ENCODE peak calls at places on chromosomes 4 and X, in five cellular contexts. One of them, this sample, is unnamed.

GRCh38 chrX:24148535-24149345 is 789 bp upstream of the ZFX start:
- DNase-seq in hepatocyte: peak; percentile 50
- DNase-seq in SK-N-SH: peak; percentile 66
- DNase-seq in AG04450: no peak
- DNase-seq in lung: peak; percentile 30
- DNase-seq in this sample: peak; percentile 57

GRCh38 chr4:126834854-126835253 is 797.9 kb upstream of the INTU start:
- DNase-seq in hepatocyte: no peak
- DNase-seq in lung: no peak
- DNase-seq in AG04450: no peak
- DNase-seq in SK-N-SH: no peak
- DNase-seq in this sample: no peak

GRCh38 chrX:102858826-102859627 is 78.0 kb upstream of the RAB40AL start:
- DNase-seq in SK-N-SH: no peak
- DNase-seq in hepatocyte: no peak
- DNase-seq in AG04450: no peak
- DNase-seq in lung: no peak
- DNase-seq in this sample: no peak

GRCh38 chr4:15805583-15806517 is 27.7 kb downstream of the CD38 start:
- DNase-seq in hepatocyte: peak; percentile 77
- DNase-seq in AG04450: peak; percentile 21
- DNase-seq in SK-N-SH: peak; percentile 39
- DNase-seq in lung: peak; percentile 39
- DNase-seq in this sample: peak; percentile 73

GRCh38 chrX:7586126-7586525 is 256.8 kb upstream of the VCX start:
- DNase-seq in AG04450: no peak
- DNase-seq in SK-N-SH: peak; percentile 20
- DNase-seq in lung: no peak
- DNase-seq in hepatocyte: peak; percentile 27
- DNase-seq in this sample: peak; percentile 46

GRCh38 chrX:106898462-106898861 is 4.7 kb downstream of the RIPPLY1 start:
- DNase-seq in SK-N-SH: peak; percentile 14
- DNase-seq in hepatocyte: peak; percentile 56
- DNase-seq in lung: no peak
- DNase-seq in AG04450: no peak
- DNase-seq in this sample: peak; percentile 71

GRCh38 chrX:67613366-67613765 is 69.5 kb downstream of the AR start:
- DNase-seq in SK-N-SH: no peak
- DNase-seq in hepatocyte: no peak
- DNase-seq in lung: no peak
- DNase-seq in AG04450: no peak
- DNase-seq in this sample: no peak

GRCh38 chr4:151418385-151418784 is 9.4 kb downstream of the FHIP1A start:
- DNase-seq in SK-N-SH: no peak
- DNase-seq in hepatocyte: peak; percentile 66
- DNase-seq in AG04450: no peak
- DNase-seq in lung: no peak
- DNase-seq in this sample: no peak

GRCh38 chrX:111568356-111568755 is 56.9 kb downstream of the SERTM2 start:
- DNase-seq in SK-N-SH: peak; percentile 17
- DNase-seq in AG04450: no peak
- DNase-seq in lung: no peak
- DNase-seq in hepatocyte: peak; percentile 50
- DNase-seq in this sample: peak; percentile 16

GRCh38 chr4:129999156-129999555 is 903.2 kb downstream of the C4orf33 start:
- DNase-seq in lung: no peak
- DNase-seq in hepatocyte: no peak
- DNase-seq in AG04450: no peak
- DNase-seq in SK-N-SH: no peak
- DNase-seq in this sample: no peak

GRCh38 chrX:103823591-103823990 is 8.5 kb downstream of the RAB9B start:
- DNase-seq in lung: no peak
- DNase-seq in AG04450: no peak
- DNase-seq in SK-N-SH: no peak
- DNase-seq in hepatocyte: no peak
- DNase-seq in this sample: peak; percentile 25

GRCh38 chr4:5708829-5709680 is 696 bp upstream of the EVC2 start:
- DNase-seq in hepatocyte: peak; percentile 21
- DNase-seq in AG04450: no peak
- DNase-seq in SK-N-SH: no peak
- DNase-seq in lung: no peak
- DNase-seq in this sample: peak; percentile 20

GRCh38 chrX:97065066-97065465 is 181.4 kb downstream of the RPA4 start:
- DNase-seq in AG04450: no peak
- DNase-seq in SK-N-SH: no peak
- DNase-seq in hepatocyte: no peak
- DNase-seq in lung: no peak
- DNase-seq in this sample: no peak

GRCh38 chrX:153598541-153599191 is at the start of gene CCNQ:
- DNase-seq in lung: no peak
- DNase-seq in hepatocyte: peak; percentile 55
- DNase-seq in AG04450: no peak
- DNase-seq in SK-N-SH: peak; percentile 57
- DNase-seq in this sample: peak; percentile 51
- H3K27ac ChIP-seq in lung: peak within 1 kb of the TSS; percentile 35
- H3K27ac ChIP-seq in hepatocyte: peak within 1 kb of the TSS; percentile 73
- H3K27ac ChIP-seq in AG04450: no peak within 1 kb of the TSS
- H3K27ac ChIP-seq in SK-N-SH: peak within 1 kb of the TSS; percentile 24
- H3K27ac ChIP-seq in this sample: peak within 1 kb of the TSS; percentile 62

GRCh38 chr4:160631044-160631443 is 1528.2 kb downstream of the RAPGEF2 start:
- DNase-seq in AG04450: no peak
- DNase-seq in lung: no peak
- DNase-seq in SK-N-SH: no peak
- DNase-seq in hepatocyte: no peak
- DNase-seq in this sample: no peak
- H3K27ac ChIP-seq in AG04450: no peak overlapping the region
- H3K27ac ChIP-seq in lung: no peak overlapping the region
- H3K27ac ChIP-seq in SK-N-SH: no peak overlapping the region
- H3K27ac ChIP-seq in hepatocyte: no peak overlapping the region
- H3K27ac ChIP-seq in this sample: no peak overlapping the region

GRCh38 chr4:140641789-140642439 is 73.2 kb upstream of the UCP1 start:
- DNase-seq in AG04450: no peak
- DNase-seq in hepatocyte: peak; percentile 55
- DNase-seq in lung: peak; percentile 51
- DNase-seq in SK-N-SH: peak; percentile 67
- DNase-seq in this sample: peak; percentile 10
- H3K27ac ChIP-seq in AG04450: no peak overlapping the region
- H3K27ac ChIP-seq in hepatocyte: peak overlapping the region; percentile 58
- H3K27ac ChIP-seq in lung: peak overlapping the region; percentile 63
- H3K27ac ChIP-seq in SK-N-SH: no peak overlapping the region
- H3K27ac ChIP-seq in this sample: no peak overlapping the region

GRCh38 chrX:118522230-118522926 is 26.8 kb downstream of the DOCK11 start:
- DNase-seq in lung: no peak
- DNase-seq in hepatocyte: no peak
- DNase-seq in SK-N-SH: no peak
- DNase-seq in AG04450: no peak
- DNase-seq in this sample: no peak
- H3K27ac ChIP-seq in lung: no peak overlapping the region
- H3K27ac ChIP-seq in hepatocyte: no peak overlapping the region
- H3K27ac ChIP-seq in SK-N-SH: peak overlapping the region; percentile 98
- H3K27ac ChIP-seq in AG04450: no peak overlapping the region
- H3K27ac ChIP-seq in this sample: no peak overlapping the region

GRCh38 chr4:10456270-10457254 is 664 bp downstream of the ZNF518B start:
- DNase-seq in AG04450: no peak
- DNase-seq in hepatocyte: peak; percentile 81
- DNase-seq in SK-N-SH: peak; percentile 70
- DNase-seq in lung: peak; percentile 42
- DNase-seq in this sample: peak; percentile 50

GRCh38 chr4:10458190-10458589 is 964 bp upstream of the ZNF518B start:
- DNase-seq in AG04450: no peak
- DNase-seq in SK-N-SH: no peak
- DNase-seq in hepatocyte: peak; percentile 24
- DNase-seq in lung: no peak
- DNase-seq in this sample: no peak

GRCh38 chr4:10455133-10455532 is 2.1 kb downstream of the ZNF518B start:
- DNase-seq in lung: no peak
- DNase-seq in hepatocyte: no peak
- DNase-seq in AG04450: no peak
- DNase-seq in SK-N-SH: no peak
- DNase-seq in this sample: no peak

GRCh38 chr4:10459305-10459704 is 2.1 kb upstream of the ZNF518B start:
- DNase-seq in hepatocyte: no peak
- DNase-seq in SK-N-SH: no peak
- DNase-seq in AG04450: no peak
- DNase-seq in lung: no peak
- DNase-seq in this sample: no peak

DNA sequence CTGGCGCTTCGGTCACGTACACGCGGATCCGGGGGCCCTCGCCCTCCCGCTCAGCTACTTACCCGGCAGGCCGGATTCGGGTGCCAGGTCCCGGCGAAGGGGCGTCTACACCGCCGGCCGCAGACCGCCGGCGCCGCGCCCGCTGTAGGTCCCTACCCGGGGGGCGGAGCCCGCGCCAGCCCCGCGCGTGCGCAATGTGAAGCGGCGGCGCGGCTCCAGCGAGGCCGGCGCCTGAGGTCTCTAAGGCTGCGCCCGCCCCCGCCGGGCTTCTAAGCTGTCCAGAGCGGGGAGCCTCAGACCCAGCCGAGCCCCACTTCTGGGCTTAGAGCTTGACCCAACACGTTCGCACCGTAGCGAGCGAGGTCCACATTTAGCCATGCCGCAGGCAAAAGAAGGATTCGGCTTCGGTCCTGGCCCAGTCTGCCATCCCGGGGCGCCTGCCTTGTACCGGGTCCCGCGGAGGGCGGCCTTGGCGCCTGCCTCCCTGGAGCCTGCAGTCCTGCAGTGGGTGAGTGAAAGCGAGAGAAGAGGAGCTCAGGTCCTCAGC is at the start of gene ZNF518B:
- DNase-seq in lung: peak; percentile 61
- DNase-seq in SK-N-SH: peak; percentile 93
- DNase-seq in hepatocyte: peak; percentile 90
- DNase-seq in AG04450: no peak
- DNase-seq in this sample: peak; percentile 81
- H3K27ac ChIP-seq in lung: peak within 1 kb of the TSS; percentile 72
- H3K27ac ChIP-seq in SK-N-SH: no peak within 1 kb of the TSS
- H3K27ac ChIP-seq in hepatocyte: peak within 1 kb of the TSS; percentile 87
- H3K27ac ChIP-seq in AG04450: peak within 1 kb of the TSS; percentile 80
- H3K27ac ChIP-seq in this sample: no peak within 1 kb of the TSS

GRCh38 chr4:112552668-112553067 is 36.7 kb upstream of the NEUROG2 start:
- DNase-seq in SK-N-SH: no peak
- DNase-seq in lung: no peak
- DNase-seq in hepatocyte: no peak
- DNase-seq in AG04450: peak; percentile 33
- DNase-seq in this sample: peak; percentile 20
- H3K27ac ChIP-seq in SK-N-SH: peak overlapping the region; percentile 7
- H3K27ac ChIP-seq in lung: no peak overlapping the region
- H3K27ac ChIP-seq in hepatocyte: no peak overlapping the region
- H3K27ac ChIP-seq in AG04450: peak overlapping the region; percentile 43
- H3K27ac ChIP-seq in this sample: no peak overlapping the region

GRCh38 chrX:154731881-154732280 is 19.0 kb downstream of the GAB3 start:
- DNase-seq in hepatocyte: no peak
- DNase-seq in AG04450: no peak
- DNase-seq in SK-N-SH: no peak
- DNase-seq in lung: no peak
- DNase-seq in this sample: no peak

GRCh38 chrX:154729439-154729838 is 21.4 kb downstream of the GAB3 start:
- DNase-seq in SK-N-SH: no peak
- DNase-seq in AG04450: no peak
- DNase-seq in lung: no peak
- DNase-seq in hepatocyte: no peak
- DNase-seq in this sample: no peak

GRCh38 chrX:154731203-154731602 is 19.7 kb downstream of the GAB3 start:
- DNase-seq in AG04450: no peak
- DNase-seq in SK-N-SH: no peak
- DNase-seq in lung: no peak
- DNase-seq in hepatocyte: no peak
- DNase-seq in this sample: no peak

GRCh38 chrX:154728791-154729190 is 22.1 kb downstream of the GAB3 start:
- DNase-seq in AG04450: no peak
- DNase-seq in hepatocyte: no peak
- DNase-seq in SK-N-SH: no peak
- DNase-seq in lung: no peak
- DNase-seq in this sample: no peak

DNA sequence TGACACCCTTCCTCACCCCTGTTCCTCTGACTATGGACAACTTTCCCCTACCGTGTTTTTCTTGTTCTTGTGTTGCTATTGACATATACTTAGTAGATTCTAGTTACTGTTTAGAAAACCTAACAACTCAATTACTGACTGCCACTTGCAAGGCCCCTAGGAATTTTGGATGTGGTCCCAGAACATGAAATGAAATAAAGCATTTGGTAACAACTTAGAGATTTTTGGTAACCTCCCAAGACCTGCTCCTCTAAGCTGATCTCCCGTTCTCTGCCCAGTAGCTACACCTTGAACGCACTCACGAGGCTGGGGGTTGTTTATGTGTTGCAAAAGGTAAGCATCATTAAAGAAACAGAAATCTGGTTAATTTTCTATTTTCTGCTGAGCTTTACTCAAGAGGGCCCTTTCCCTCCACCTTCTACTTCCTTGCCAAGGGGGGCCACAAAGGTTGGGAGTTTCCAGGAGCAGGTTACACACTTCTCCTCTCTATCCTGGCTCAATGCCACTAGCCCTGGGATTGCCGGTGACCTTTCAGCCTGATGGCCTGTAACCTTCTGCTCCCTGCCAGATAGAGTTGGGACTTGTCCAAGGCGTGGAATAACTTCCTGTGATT is 20.5 kb downstream of the GAB3 start:
- DNase-seq in lung: peak; percentile 76
- DNase-seq in SK-N-SH: no peak
- DNase-seq in hepatocyte: no peak
- DNase-seq in AG04450: no peak
- DNase-seq in this sample: peak; percentile 88
- H3K27ac ChIP-seq in lung: peak overlapping the region; percentile 88
- H3K27ac ChIP-seq in SK-N-SH: peak overlapping the region; percentile 67
- H3K27ac ChIP-seq in hepatocyte: peak overlapping the region; percentile 25
- H3K27ac ChIP-seq in AG04450: no peak overlapping the region
- H3K27ac ChIP-seq in this sample: no peak overlapping the region